ENCODE peak calls at places on chromosome 15, in nine cellular contexts. F is Calu3, L is dorsolateral prefrontal cortex, B is astrocyte, Q is GM10248, I is breast epithelium, Z is sigmoid colon, E is heart left ventricle, M is ovary. N is an unnamed sample.

GRCh38 chr15:80871801-80872327 is 92.7 kb downstream of the CEMIP start:
- DNase-seq in I (no peak), E (no peak), M (no peak), L (no peak), F (no peak), B (no peak), Q (no peak), Z (no peak), N (no peak)

GRCh38 chr15:44193651-44194396 is 1.2 kb downstream of the FRMD5 start:
- DNase-seq in E (no peak), F (no peak), L (no peak), I (no peak), Q (no peak), M (no peak), Z (no peak), B (peak; percentile 55), N (no peak)

GRCh38 chr15:39925112-39925830 is 5.2 kb upstream of the GPR176 start:
- DNase-seq in M (no peak), I (no peak), Q (no peak), E (no peak), L (no peak), F (no peak), B (peak; percentile 32), Z (no peak), N (no peak)

GRCh38 chr15:63250312-63250965 is 27.0 kb upstream of the APH1B start:
- DNase-seq in L (no peak), E (no peak), B (peak; percentile 97), F (no peak), I (no peak), Z (no peak), Q (no peak), M (no peak), N (no peak)

GRCh38 chr15:74580538-74581350 is 34.9 kb upstream of the CLK3 start:
- DNase-seq in Z (no peak), B (no peak), I (no peak), E (no peak), M (no peak), L (no peak), F (no peak), Q (no peak), N (no peak)

GRCh38 chr15:98138910-98139309 is 178.4 kb downstream of the ARRDC4 start:
- DNase-seq in E (no peak), Q (no peak), L (no peak), I (no peak), Z (no peak), F (no peak), B (no peak), M (no peak), N (no peak)

GRCh38 chr15:25366058-25366457 is 72.8 kb downstream of the UBE3A start:
- DNase-seq in B (no peak), Z (no peak), I (no peak), M (no peak), L (no peak), E (no peak), F (no peak), Q (no peak), N (no peak)

GRCh38 chr15:48221885-48222284 is 15.8 kb downstream of the SLC12A1 start:
- DNase-seq in M (no peak), E (no peak), B (no peak), I (no peak), L (no peak), F (no peak), Q (no peak), Z (no peak), N (no peak)

GRCh38 chr15:39216816-39217215 is 364.1 kb upstream of the THBS1 start:
- DNase-seq in Z (no peak), I (no peak), E (no peak), F (no peak), Q (no peak), M (no peak), B (no peak), L (no peak), N (no peak)

GRCh38 chr15:84992157-84992940 is 10.7 kb downstream of the PDE8A start:
- DNase-seq in I (no peak), B (peak; percentile 93), M (no peak), Z (no peak), L (no peak), F (peak; percentile 65), E (no peak), Q (no peak), N (no peak)

GRCh38 chr15:99101501-99101900 is 3.4 kb upstream of the SYNM start:
- DNase-seq in F (no peak), I (no peak), B (no peak), Q (no peak), L (no peak), E (no peak), M (no peak), Z (no peak), N (no peak)

GRCh38 chr15:23877502-23878412 is 190.7 kb upstream of the NDN start:
- DNase-seq in I (no peak), Q (no peak), E (no peak), L (peak; percentile 66), F (no peak), Z (no peak), B (no peak), M (peak; percentile 49), N (no peak)

GRCh38 chr15:40069178-40070165 is 30.5 kb upstream of the SRP14 start:
- DNase-seq in M (peak; percentile 65), Z (peak; percentile 94), F (peak; percentile 96), Q (peak; percentile 80), L (peak; percentile 95), B (no peak), E (peak; percentile 93), I (peak; percentile 95), N (peak; percentile 59)

GRCh38 chr15:33211409-33211808 is 16.9 kb upstream of the FMN1 start:
- DNase-seq in L (no peak), B (no peak), I (peak; percentile 28), F (no peak), E (no peak), Q (no peak), M (no peak), Z (peak; percentile 68), N (no peak)

DNA sequence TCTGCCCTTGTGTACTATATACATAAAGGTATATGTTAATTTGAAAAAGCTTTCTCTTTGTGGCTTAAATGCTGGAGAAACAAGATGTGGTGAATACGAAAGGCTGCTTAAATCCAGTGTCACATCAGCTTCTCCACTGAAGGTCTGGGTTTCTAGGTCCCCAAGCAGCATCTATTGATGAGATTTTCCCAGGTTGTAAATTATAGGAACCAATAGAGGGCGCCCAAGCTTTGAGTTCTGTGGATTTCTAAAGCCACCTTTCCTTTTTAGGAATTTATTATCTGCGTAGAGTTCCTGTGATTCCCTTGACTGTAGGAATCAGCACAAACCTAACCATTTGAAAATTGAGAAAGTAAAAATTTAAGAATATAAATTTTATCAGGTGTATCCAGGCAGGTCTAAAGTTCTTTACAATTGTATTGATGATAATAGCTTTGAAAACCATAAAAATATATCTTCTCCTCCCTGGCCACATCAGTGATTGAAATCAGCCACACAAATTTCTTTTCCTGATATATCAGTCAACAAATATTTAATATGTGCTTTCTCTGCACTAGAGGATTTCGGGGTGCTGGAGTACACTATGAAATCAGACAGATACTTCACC is 88.3 kb upstream of the ADAMTSL3 start:
- DNase-seq in M (no peak), E (no peak), Q (peak; percentile 37), B (no peak), L (no peak), I (no peak), F (peak; percentile 34), Z (no peak), N (no peak)
- TF ChIP-seq CTCF in M (peak; percentile 21), E (peak; percentile 64), Q (peak; percentile 58), B (peak; percentile 69), L (peak; percentile 65), I (peak; percentile 46), F (peak; percentile 66), Z (peak; percentile 24), N (no peak)

GRCh38 chr15:95845862-95846515 is 484.5 kb upstream of the NR2F2 start:
- DNase-seq in L (no peak), E (peak; percentile 79), I (no peak), M (peak; percentile 77), F (no peak), Q (no peak), B (no peak), Z (no peak), N (no peak)
- TF ChIP-seq CTCF in L (no peak), E (no peak), I (no peak), M (no peak), F (no peak), Q (no peak), B (no peak), Z (no peak), N (no peak)

GRCh38 chr15:51752918-51753317 is 1.5 kb downstream of the TMOD2 start:
- DNase-seq in Q (no peak), E (no peak), I (no peak), F (no peak), B (no peak), L (no peak), M (no peak), Z (no peak), N (no peak)
- TF ChIP-seq CTCF in Q (no peak), E (no peak), I (no peak), F (no peak), B (no peak), L (no peak), M (no peak), Z (no peak), N (no peak)

GRCh38 chr15:52028431-52029093 is 9.5 kb downstream of the MAPK6 start:
- DNase-seq in Q (no peak), B (no peak), Z (no peak), E (no peak), F (no peak), I (no peak), L (no peak), M (no peak), N (no peak)
- TF ChIP-seq CTCF in Q (no peak), B (no peak), Z (no peak), E (no peak), F (no peak), I (no peak), L (no peak), M (no peak), N (no peak)

DNA sequence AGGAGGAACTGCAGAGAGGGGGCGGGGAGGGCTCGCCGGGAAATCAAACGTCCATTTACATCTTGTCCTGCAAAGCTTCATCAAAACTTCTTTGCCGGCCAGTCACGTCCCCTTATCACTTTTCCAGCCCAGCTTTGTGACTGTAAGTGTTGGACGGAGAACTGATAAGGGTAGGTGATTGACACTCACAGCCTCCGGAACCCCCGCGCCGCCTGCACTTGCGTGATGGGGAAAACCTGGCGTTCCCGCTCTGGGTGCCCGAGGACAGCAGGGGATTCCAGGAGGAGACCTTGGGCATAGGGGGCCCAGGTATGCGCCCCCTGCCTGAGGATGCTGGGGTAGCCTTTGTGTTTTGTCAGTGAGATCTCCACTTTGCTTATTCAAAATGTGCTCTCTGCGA is 72.8 kb upstream of the ANKRD34C start:
- DNase-seq in F (no peak), L (no peak), B (no peak), Z (no peak), E (no peak), I (no peak), M (no peak), Q (no peak), N (no peak)
- TF ChIP-seq CTCF in F (peak; percentile 35), L (no peak), B (no peak), Z (no peak), E (no peak), I (no peak), M (no peak), Q (no peak), N (no peak)